ENCODE peak calls at places on chromosomes 1 and 21, in nine cellular contexts. W is Karpas-422, R is psoas muscle, K is lower lobe of right lung, E is right lobe of liver, A is mammary epithelial cell, I is skeletal muscle cell, Z is uterus, Q is dorsolateral prefrontal cortex. H is an unnamed sample.

GRCh38 chr1:31234309-31234708 is 5.4 kb downstream of the NKAIN1 start:
- DNase-seq in W (no peak), R (no peak), K (no peak), E (no peak), A (no peak), I (no peak), Z (no peak), Q (no peak), H (no peak)

GRCh38 chr21:28827422-28827821 is 165.3 kb downstream of the LTN1 start:
- DNase-seq in W (no peak), R (no peak), K (no peak), E (no peak), A (no peak), I (peak), Z (no peak), Q (no peak), H (no peak)

GRCh38 chr1:118578276-118578675 is 393.2 kb upstream of the SPAG17 start:
- DNase-seq in W (no peak), R (no peak), K (no peak), E (no peak), A (no peak), I (no peak), Z (no peak), Q (no peak), H (no peak)

GRCh38 chr1:193434319-193434718 is 247.9 kb upstream of the B3GALT2 start:
- DNase-seq in W (no peak), R (no peak), K (no peak), E (no peak), A (peak), I (no peak), Z (no peak), Q (no peak), H (no peak)

GRCh38 chr21:34074283-34075098 is 1.1 kb downstream of the MRPS6 start:
- DNase-seq in W (peak), R (no peak), K (no peak), E (no peak), A (peak), I (no peak), Z (no peak), Q (no peak), H (no peak)

GRCh38 chr21:35128526-35128925 is 79.4 kb upstream of the RUNX1 start:
- DNase-seq in W (no peak), R (no peak), K (no peak), E (no peak), A (peak), I (no peak), Z (no peak), Q (no peak), H (no peak)

GRCh38 chr1:36966242-36966641 is 68.1 kb downstream of the GRIK3 start:
- DNase-seq in W (peak), R (no peak), K (no peak), E (no peak), A (no peak), I (no peak), Z (no peak), Q (no peak), H (peak)

GRCh38 chr1:182317489-182318180 is 74.0 kb downstream of the GLUL start:
- DNase-seq in W (no peak), R (no peak), K (no peak), E (no peak), A (no peak), I (no peak), Z (no peak), Q (no peak), H (peak)

GRCh38 chr21:27423906-27424595 is 457.2 kb upstream of the ADAMTS5 start:
- DNase-seq in W (no peak), R (no peak), K (no peak), E (no peak), A (peak), I (peak), Z (no peak), Q (no peak), H (no peak)

GRCh38 chr1:50481142-50481736 is 58.0 kb upstream of the DMRTA2 start:
- DNase-seq in W (no peak), R (no peak), K (no peak), E (no peak), A (no peak), I (no peak), Z (no peak), Q (no peak), H (no peak)

GRCh38 chr1:113792986-113793385 is 19.3 kb downstream of the RSBN1 start:
- DNase-seq in W (no peak), R (no peak), K (no peak), E (no peak), A (peak), I (no peak), Z (no peak), Q (no peak), H (no peak)

GRCh38 chr21:45283611-45284455 is 3.9 kb downstream of the POFUT2 start:
- DNase-seq in W (no peak), R (peak), K (peak), E (peak), A (no peak), I (no peak), Z (peak), Q (peak), H (no peak)

GRCh38 chr1:117570988-117571409 is 34.8 kb upstream of the TENT5C start:
- DNase-seq in W (no peak), R (no peak), K (peak), E (no peak), A (no peak), I (no peak), Z (peak), Q (peak), H (peak)

GRCh38 chr1:1631793-1632420 is at the start of gene MMP23B:
- DNase-seq in W (no peak), R (peak), K (peak), E (peak), A (no peak), I (no peak), Z (no peak), Q (no peak), H (no peak)

GRCh38 chr1:182875889-182876288 is 36.7 kb downstream of the DHX9 start:
- DNase-seq in W (no peak), R (no peak), K (no peak), E (no peak), A (peak), I (no peak), Z (no peak), Q (no peak), H (no peak)

GRCh38 chr1:30692201-30692947 is 31.0 kb downstream of the MATN1 start:
- DNase-seq in W (no peak), R (peak), K (no peak), E (no peak), A (no peak), I (no peak), Z (peak), Q (no peak), H (peak)

GRCh38 chr1:176033879-176034278 is 173.2 kb downstream of the COP1 start:
- DNase-seq in W (no peak), R (no peak), K (no peak), E (no peak), A (no peak), I (peak), Z (no peak), Q (no peak), H (no peak)

GRCh38 chr1:16189003-16189402 is 23.4 kb downstream of the ARHGEF19 start:
- DNase-seq in W (no peak), R (peak), K (no peak), E (no peak), A (peak), I (no peak), Z (no peak), Q (no peak), H (no peak)

GRCh38 chr1:47870480-47870879 is 126.7 kb downstream of the TRABD2B start:
- DNase-seq in W (no peak), R (no peak), K (no peak), E (no peak), A (peak), I (no peak), Z (no peak), Q (no peak), H (no peak)

GRCh38 chr1:228390649-228391048 is 16.0 kb downstream of the TRIM11 start:
- DNase-seq in W (no peak), R (peak), K (peak), E (no peak), A (no peak), I (no peak), Z (no peak), Q (no peak), H (no peak)

GRCh38 chr1:228393811-228394570 is 12.6 kb downstream of the TRIM11 start:
- DNase-seq in W (no peak), R (peak), K (peak), E (no peak), A (no peak), I (no peak), Z (no peak), Q (peak), H (no peak)

GRCh38 chr1:228391411-228392020 is 15.1 kb downstream of the TRIM11 start:
- DNase-seq in W (no peak), R (peak), K (peak), E (no peak), A (no peak), I (no peak), Z (peak), Q (no peak), H (no peak)

GRCh38 chr1:228393268-228393699 is 13.4 kb downstream of the TRIM11 start:
- DNase-seq in W (no peak), R (peak), K (peak), E (no peak), A (no peak), I (no peak), Z (no peak), Q (no peak), H (peak)

GRCh38 chr1:228392111-228392936 is 14.3 kb downstream of the TRIM11 start:
- DNase-seq in W (no peak), R (peak), K (peak), E (no peak), A (no peak), I (no peak), Z (no peak), Q (no peak), H (no peak)
- H3K4me3 ChIP-seq in W (no peak), R (no peak), K (no peak), E (no peak), A (no peak), I (no peak), Z (no peak), Q (no peak), H (no peak)

DNA sequence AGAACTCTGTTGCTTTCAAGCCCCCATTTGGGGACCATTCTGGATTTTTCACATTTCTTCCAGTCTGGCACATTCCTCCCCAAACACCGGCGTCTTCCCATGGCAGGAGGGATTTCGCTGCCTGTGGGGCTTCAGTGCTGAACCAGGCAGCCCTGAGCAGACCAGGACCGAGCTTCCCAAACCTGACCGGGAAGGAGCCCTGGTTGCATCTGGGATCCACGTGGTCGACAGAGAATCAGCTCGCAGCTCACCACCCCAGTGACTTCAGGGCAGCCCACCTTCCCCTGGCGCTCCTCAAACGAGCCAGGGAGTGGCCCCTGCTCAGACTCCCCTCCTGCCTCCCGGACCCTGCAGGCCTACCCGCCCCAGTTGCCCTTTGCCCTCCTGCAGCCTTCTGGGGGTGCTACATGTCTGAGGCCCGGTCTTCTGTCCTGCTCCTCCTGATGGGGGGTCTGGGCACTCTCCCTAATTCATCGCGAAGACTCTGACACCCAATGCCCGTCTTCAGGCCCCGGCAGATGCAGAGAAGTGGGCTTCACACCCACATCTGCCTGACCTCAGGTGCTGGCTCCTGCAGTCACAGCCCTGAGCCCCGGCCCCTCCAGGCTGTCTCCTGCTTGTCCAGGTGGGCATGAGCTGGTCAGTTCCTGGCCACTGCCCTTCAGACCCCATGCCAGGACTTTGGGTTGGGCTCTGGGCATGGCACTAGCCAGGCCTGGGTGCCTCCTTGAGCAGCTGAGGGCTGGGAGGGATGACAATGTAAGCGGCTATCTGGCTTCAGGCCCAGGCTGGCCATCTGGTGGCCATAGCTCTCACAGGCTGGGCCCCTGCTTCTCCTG is 26.2 kb upstream of the PRSS38 start:
- DNase-seq in W (no peak), R (no peak), K (no peak), E (peak), A (no peak), I (no peak), Z (no peak), Q (no peak), H (no peak)
- H3K4me3 ChIP-seq in W (no peak), R (peak), K (peak), E (no peak), A (peak), I (peak), Z (peak), Q (peak), H (no peak)

DNA sequence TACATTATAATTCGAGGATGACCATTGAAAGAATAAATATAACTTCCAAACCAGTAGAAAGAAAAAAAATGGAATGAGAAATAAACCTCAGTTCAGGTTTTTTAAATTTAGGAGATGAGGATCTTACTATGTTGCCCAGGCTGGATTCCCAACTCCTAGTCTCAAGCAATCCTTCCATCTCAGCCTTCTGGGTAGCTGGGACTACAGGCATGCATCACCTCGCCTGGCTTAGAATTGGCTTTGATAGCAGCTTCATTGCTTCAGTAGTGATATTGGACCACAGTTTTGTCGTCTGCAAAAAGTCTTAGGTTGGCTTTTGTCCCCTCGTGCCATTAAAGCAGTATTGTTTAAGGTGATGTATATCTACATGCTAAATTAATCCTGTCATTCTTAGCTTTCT is 2.9 kb downstream of the NASP start:
- DNase-seq in W (no peak), R (no peak), K (no peak), E (no peak), A (no peak), I (no peak), Z (no peak), Q (no peak), H (no peak)
- H3K4me3 ChIP-seq in W (no peak), R (no peak), K (peak), E (no peak), A (no peak), I (no peak), Z (no peak), Q (no peak), H (no peak)

GRCh38 chr1:223029985-223030769 is 112.9 kb downstream of the TLR5 start:
- DNase-seq in W (no peak), R (no peak), K (no peak), E (no peak), A (no peak), I (no peak), Z (no peak), Q (no peak), H (no peak)

GRCh38 chr1:223031690-223032601 is 111.1 kb downstream of the TLR5 start:
- DNase-seq in W (no peak), R (peak), K (no peak), E (no peak), A (no peak), I (peak), Z (peak), Q (no peak), H (no peak)

GRCh38 chr1:223033658-223034057 is 109.4 kb downstream of the TLR5 start:
- DNase-seq in W (no peak), R (no peak), K (no peak), E (no peak), A (peak), I (no peak), Z (no peak), Q (no peak), H (no peak)

GRCh38 chr1:223034270-223034798 is 108.7 kb downstream of the TLR5 start:
- DNase-seq in W (no peak), R (no peak), K (no peak), E (no peak), A (no peak), I (no peak), Z (no peak), Q (no peak), H (no peak)

DNA sequence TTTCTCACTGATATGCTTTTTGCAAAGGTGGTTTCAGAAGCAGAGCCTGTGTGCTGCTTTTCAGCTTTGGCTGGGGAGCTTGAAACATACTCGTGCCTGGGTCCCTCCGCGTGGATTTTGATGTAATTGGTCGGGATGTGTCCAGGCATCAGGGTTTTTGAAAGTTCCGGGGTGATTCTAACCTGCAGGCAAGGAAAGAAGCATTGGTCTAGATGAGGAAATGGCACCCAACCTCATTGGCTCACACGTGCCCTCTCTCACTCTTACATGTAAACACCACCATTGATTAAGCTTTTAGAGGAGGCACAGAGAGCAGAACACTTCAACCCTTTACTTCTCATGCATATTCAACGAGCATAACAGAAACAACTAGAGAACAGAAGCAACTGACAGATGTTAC is 112.2 kb downstream of the TLR5 start:
- DNase-seq in W (no peak), R (no peak), K (no peak), E (no peak), A (no peak), I (no peak), Z (no peak), Q (no peak), H (no peak)
- H3K4me3 ChIP-seq in W (no peak), R (no peak), K (no peak), E (no peak), A (no peak), I (no peak), Z (no peak), Q (no peak), H (no peak)

GRCh38 chr1:214187152-214187900 is 93.6 kb upstream of the SMYD2 start:
- DNase-seq in W (no peak), R (peak), K (no peak), E (peak), A (no peak), I (no peak), Z (no peak), Q (no peak), H (no peak)
- H3K4me3 ChIP-seq in W (no peak), R (peak), K (no peak), E (peak), A (peak), I (peak), Z (no peak), Q (peak), H (no peak)

GRCh38 chr1:247008406-247008799 is 546 bp upstream of the ZNF695 start:
- DNase-seq in W (no peak), R (no peak), K (no peak), E (no peak), A (no peak), I (no peak), Z (no peak), Q (no peak), H (no peak)

GRCh38 chr1:247013391-247013790 is 5.5 kb upstream of the ZNF695 start:
- DNase-seq in W (no peak), R (no peak), K (no peak), E (no peak), A (peak), I (no peak), Z (no peak), Q (no peak), H (no peak)

DNA sequence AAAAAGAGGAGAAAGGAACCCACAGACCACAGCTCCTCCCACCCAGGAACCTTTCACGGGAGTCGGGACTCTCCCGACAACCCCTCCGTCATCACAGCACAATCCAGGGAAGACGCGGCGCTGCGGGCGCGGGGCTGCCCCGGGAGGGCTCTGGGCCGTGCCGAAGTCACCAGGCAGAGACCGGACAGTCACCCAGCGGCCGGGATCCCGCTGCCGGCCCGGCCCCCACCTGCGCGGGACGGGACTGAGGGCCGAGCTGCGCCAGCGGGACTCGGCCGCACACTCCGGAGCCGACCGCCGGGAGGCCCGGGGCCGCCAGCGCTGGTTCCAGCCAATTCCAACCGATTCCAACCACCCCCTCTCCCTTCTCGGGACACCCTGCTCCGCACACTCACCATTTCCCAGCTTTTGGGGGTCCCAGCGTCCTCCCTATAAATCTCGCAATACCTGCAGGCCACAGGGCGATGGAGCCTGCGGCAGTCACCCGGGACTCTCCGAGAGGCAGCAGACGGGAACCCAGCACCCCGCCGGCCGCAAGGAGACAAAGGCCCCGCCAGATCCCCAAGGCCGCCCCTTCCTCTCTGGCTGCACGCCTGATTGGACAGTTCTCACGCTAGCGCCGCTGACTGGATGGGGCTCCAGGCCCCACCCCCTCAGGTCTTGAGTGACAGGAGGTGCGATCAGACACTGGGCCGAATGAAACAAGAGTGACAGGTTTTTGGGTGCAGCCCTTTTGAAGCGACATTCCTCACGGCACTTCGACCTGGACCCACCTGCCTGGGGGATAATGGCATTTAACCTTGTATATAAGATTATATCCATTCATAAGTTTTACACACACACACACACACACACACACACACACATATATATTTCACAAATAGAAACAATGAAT is at the start of gene ZNF695:
- DNase-seq in W (no peak), R (peak), K (peak), E (peak), A (peak), I (peak), Z (peak), Q (peak), H (peak)
- H3K4me3 ChIP-seq in W (no peak), R (peak), K (peak), E (peak), A (peak), I (peak), Z (peak), Q (peak), H (no peak)